ENCODE peak calls at places on chromosomes 12 and 14, in eight cellular contexts. One of them, this sample, is unnamed. For H3K9me3, the result is how much of the 10 kb centered on the place peaks cover.

GRCh38 chr14:65421201-65421981 is 8.9 kb downstream of the FUT8 start:
- DNase-seq in cardiac muscle cell: peak
- DNase-seq in GM23248: peak
- DNase-seq in effector memory CD4-positive, alpha-beta T cell: no peak
- DNase-seq in upper lobe of right lung: no peak
- DNase-seq in uterus: no peak
- DNase-seq in left ventricle myocardium inferior: no peak
- DNase-seq in neural progenitor cell: peak
- DNase-seq in this sample: no peak

GRCh38 chr12:132373967-132374820 is 44.8 kb upstream of the GALNT9 start:
- DNase-seq in GM23248: peak
- DNase-seq in uterus: no peak
- DNase-seq in cardiac muscle cell: peak
- DNase-seq in upper lobe of right lung: peak
- DNase-seq in left ventricle myocardium inferior: peak
- DNase-seq in neural progenitor cell: peak
- DNase-seq in effector memory CD4-positive, alpha-beta T cell: no peak
- DNase-seq in this sample: no peak

GRCh38 chr12:29883558-29883957 is 99.8 kb upstream of the TMTC1 start:
- DNase-seq in GM23248: no peak
- DNase-seq in left ventricle myocardium inferior: no peak
- DNase-seq in effector memory CD4-positive, alpha-beta T cell: no peak
- DNase-seq in neural progenitor cell: no peak
- DNase-seq in uterus: no peak
- DNase-seq in upper lobe of right lung: no peak
- DNase-seq in cardiac muscle cell: no peak
- DNase-seq in this sample: no peak

GRCh38 chr12:81128930-81129554 is 51.2 kb downstream of the ACSS3 start:
- DNase-seq in GM23248: peak
- DNase-seq in neural progenitor cell: peak
- DNase-seq in upper lobe of right lung: no peak
- DNase-seq in cardiac muscle cell: peak
- DNase-seq in effector memory CD4-positive, alpha-beta T cell: no peak
- DNase-seq in left ventricle myocardium inferior: no peak
- DNase-seq in uterus: peak
- DNase-seq in this sample: no peak

GRCh38 chr12:102689701-102690100 is 209.3 kb upstream of the IGF1 start:
- DNase-seq in cardiac muscle cell: no peak
- DNase-seq in uterus: no peak
- DNase-seq in neural progenitor cell: no peak
- DNase-seq in GM23248: no peak
- DNase-seq in effector memory CD4-positive, alpha-beta T cell: no peak
- DNase-seq in upper lobe of right lung: no peak
- DNase-seq in left ventricle myocardium inferior: no peak
- DNase-seq in this sample: no peak

GRCh38 chr12:99959549-99960170 is 25.1 kb downstream of the ANKS1B start:
- DNase-seq in uterus: no peak
- DNase-seq in left ventricle myocardium inferior: no peak
- DNase-seq in cardiac muscle cell: peak
- DNase-seq in neural progenitor cell: no peak
- DNase-seq in effector memory CD4-positive, alpha-beta T cell: no peak
- DNase-seq in upper lobe of right lung: no peak
- DNase-seq in GM23248: peak
- DNase-seq in this sample: no peak

GRCh38 chr12:46267618-46268348 is 1.1 kb downstream of the SLC38A1 start:
- DNase-seq in uterus: no peak
- DNase-seq in neural progenitor cell: peak
- DNase-seq in effector memory CD4-positive, alpha-beta T cell: peak
- DNase-seq in left ventricle myocardium inferior: no peak
- DNase-seq in GM23248: peak
- DNase-seq in cardiac muscle cell: peak
- DNase-seq in upper lobe of right lung: no peak
- DNase-seq in this sample: no peak

GRCh38 chr12:42299392-42300308 is 26.2 kb downstream of the ZCRB1 start:
- DNase-seq in GM23248: peak
- DNase-seq in neural progenitor cell: no peak
- DNase-seq in cardiac muscle cell: peak
- DNase-seq in uterus: no peak
- DNase-seq in upper lobe of right lung: no peak
- DNase-seq in left ventricle myocardium inferior: no peak
- DNase-seq in effector memory CD4-positive, alpha-beta T cell: no peak
- DNase-seq in this sample: no peak

GRCh38 chr12:87085286-87085685 is 829.1 kb upstream of the MGAT4C start:
- DNase-seq in cardiac muscle cell: no peak
- DNase-seq in effector memory CD4-positive, alpha-beta T cell: no peak
- DNase-seq in GM23248: no peak
- DNase-seq in upper lobe of right lung: no peak
- DNase-seq in left ventricle myocardium inferior: no peak
- DNase-seq in neural progenitor cell: no peak
- DNase-seq in uterus: no peak
- DNase-seq in this sample: no peak

GRCh38 chr12:46373303-46374182 is 970 bp upstream of the SLC38A2 start:
- DNase-seq in left ventricle myocardium inferior: peak
- DNase-seq in GM23248: peak
- DNase-seq in neural progenitor cell: peak
- DNase-seq in uterus: peak
- DNase-seq in effector memory CD4-positive, alpha-beta T cell: no peak
- DNase-seq in upper lobe of right lung: peak
- DNase-seq in cardiac muscle cell: peak
- DNase-seq in this sample: peak

GRCh38 chr12:121693155-121693554 is 19.4 kb upstream of the TMEM120B start:
- DNase-seq in uterus: no peak
- DNase-seq in upper lobe of right lung: no peak
- DNase-seq in effector memory CD4-positive, alpha-beta T cell: no peak
- DNase-seq in neural progenitor cell: no peak
- DNase-seq in GM23248: no peak
- DNase-seq in left ventricle myocardium inferior: peak
- DNase-seq in cardiac muscle cell: no peak
- DNase-seq in this sample: no peak

GRCh38 chr14:64715628-64716412 is 11.6 kb downstream of the PLEKHG3 start:
- DNase-seq in cardiac muscle cell: no peak
- DNase-seq in neural progenitor cell: peak
- DNase-seq in effector memory CD4-positive, alpha-beta T cell: no peak
- DNase-seq in left ventricle myocardium inferior: no peak
- DNase-seq in GM23248: no peak
- DNase-seq in uterus: no peak
- DNase-seq in upper lobe of right lung: no peak
- DNase-seq in this sample: peak

GRCh38 chr12:67697443-67697842 is 48.9 kb downstream of the DYRK2 start:
- DNase-seq in upper lobe of right lung: no peak
- DNase-seq in left ventricle myocardium inferior: no peak
- DNase-seq in GM23248: peak
- DNase-seq in cardiac muscle cell: no peak
- DNase-seq in neural progenitor cell: no peak
- DNase-seq in uterus: no peak
- DNase-seq in effector memory CD4-positive, alpha-beta T cell: peak
- DNase-seq in this sample: no peak

GRCh38 chr12:25689996-25690501 is 137.0 kb upstream of the LMNTD1 start:
- DNase-seq in upper lobe of right lung: peak
- DNase-seq in effector memory CD4-positive, alpha-beta T cell: no peak
- DNase-seq in cardiac muscle cell: peak
- DNase-seq in left ventricle myocardium inferior: peak
- DNase-seq in GM23248: peak
- DNase-seq in neural progenitor cell: no peak
- DNase-seq in uterus: no peak
- DNase-seq in this sample: no peak

DNA sequence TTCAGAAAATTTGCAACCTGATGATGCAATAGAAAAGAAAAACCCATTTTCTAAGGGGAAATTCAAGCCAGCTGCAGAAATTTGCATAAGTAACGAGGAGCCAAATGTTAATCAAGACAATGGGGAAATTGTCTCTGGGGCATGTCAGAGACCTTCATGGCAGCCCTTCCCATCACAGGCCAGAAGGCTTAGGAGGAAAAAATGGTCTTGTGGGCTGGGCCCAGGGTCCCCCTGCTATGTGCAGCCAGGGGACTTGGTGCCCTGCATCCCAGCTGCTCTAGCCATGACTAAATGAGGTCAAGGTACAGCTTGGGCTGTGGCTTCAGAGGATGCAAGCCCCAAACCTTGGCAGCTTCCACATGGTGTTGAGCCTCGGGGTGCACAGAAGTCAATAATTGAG is 28.2 kb upstream of the AVPR1A start:
- DNase-seq in upper lobe of right lung: no peak
- DNase-seq in left ventricle myocardium inferior: no peak
- DNase-seq in cardiac muscle cell: no peak
- DNase-seq in effector memory CD4-positive, alpha-beta T cell: no peak
- DNase-seq in GM23248: no peak
- DNase-seq in uterus: no peak
- DNase-seq in neural progenitor cell: no peak
- DNase-seq in this sample: no peak
- H3K9me3 ChIP-seq in upper lobe of right lung: under half
- H3K9me3 ChIP-seq in left ventricle myocardium inferior: half or more
- H3K9me3 ChIP-seq in cardiac muscle cell: under half
- H3K9me3 ChIP-seq in effector memory CD4-positive, alpha-beta T cell: under half
- H3K9me3 ChIP-seq in GM23248: under half
- H3K9me3 ChIP-seq in uterus: under half
- H3K9me3 ChIP-seq in neural progenitor cell: under half
- H3K9me3 ChIP-seq in this sample: under half

GRCh38 chr12:114445401-114446323 is 39.7 kb upstream of the TBX5 start:
- DNase-seq in cardiac muscle cell: no peak
- DNase-seq in effector memory CD4-positive, alpha-beta T cell: no peak
- DNase-seq in neural progenitor cell: peak
- DNase-seq in uterus: no peak
- DNase-seq in GM23248: no peak
- DNase-seq in left ventricle myocardium inferior: no peak
- DNase-seq in upper lobe of right lung: no peak
- DNase-seq in this sample: no peak

GRCh38 chr12:114447274-114447716 is 41.4 kb upstream of the TBX5 start:
- DNase-seq in neural progenitor cell: peak
- DNase-seq in effector memory CD4-positive, alpha-beta T cell: no peak
- DNase-seq in cardiac muscle cell: peak
- DNase-seq in GM23248: no peak
- DNase-seq in left ventricle myocardium inferior: peak
- DNase-seq in uterus: no peak
- DNase-seq in upper lobe of right lung: no peak
- DNase-seq in this sample: no peak

GRCh38 chr12:114443607-114444421 is 37.9 kb upstream of the TBX5 start:
- DNase-seq in left ventricle myocardium inferior: peak
- DNase-seq in GM23248: no peak
- DNase-seq in cardiac muscle cell: no peak
- DNase-seq in neural progenitor cell: peak
- DNase-seq in upper lobe of right lung: no peak
- DNase-seq in uterus: no peak
- DNase-seq in effector memory CD4-positive, alpha-beta T cell: no peak
- DNase-seq in this sample: no peak

GRCh38 chr12:114447799-114448617 is 42.1 kb upstream of the TBX5 start:
- DNase-seq in neural progenitor cell: no peak
- DNase-seq in effector memory CD4-positive, alpha-beta T cell: no peak
- DNase-seq in cardiac muscle cell: no peak
- DNase-seq in upper lobe of right lung: no peak
- DNase-seq in GM23248: no peak
- DNase-seq in left ventricle myocardium inferior: no peak
- DNase-seq in uterus: no peak
- DNase-seq in this sample: no peak

GRCh38 chr12:114444422-114445279 is 38.7 kb upstream of the TBX5 start:
- DNase-seq in effector memory CD4-positive, alpha-beta T cell: no peak
- DNase-seq in upper lobe of right lung: no peak
- DNase-seq in cardiac muscle cell: no peak
- DNase-seq in uterus: no peak
- DNase-seq in GM23248: peak
- DNase-seq in neural progenitor cell: peak
- DNase-seq in left ventricle myocardium inferior: no peak
- DNase-seq in this sample: no peak
- H3K9me3 ChIP-seq in effector memory CD4-positive, alpha-beta T cell: under half
- H3K9me3 ChIP-seq in upper lobe of right lung: under half
- H3K9me3 ChIP-seq in cardiac muscle cell: under half
- H3K9me3 ChIP-seq in uterus: under half
- H3K9me3 ChIP-seq in GM23248: under half
- H3K9me3 ChIP-seq in neural progenitor cell: under half
- H3K9me3 ChIP-seq in left ventricle myocardium inferior: under half
- H3K9me3 ChIP-seq in this sample: under half

GRCh38 chr12:52074006-52074405 is 4.2 kb downstream of the ATG101 start:
- DNase-seq in uterus: no peak
- DNase-seq in left ventricle myocardium inferior: peak
- DNase-seq in effector memory CD4-positive, alpha-beta T cell: no peak
- DNase-seq in neural progenitor cell: no peak
- DNase-seq in GM23248: peak
- DNase-seq in upper lobe of right lung: no peak
- DNase-seq in cardiac muscle cell: peak
- DNase-seq in this sample: no peak
- H3K9me3 ChIP-seq in uterus: under half
- H3K9me3 ChIP-seq in left ventricle myocardium inferior: under half
- H3K9me3 ChIP-seq in effector memory CD4-positive, alpha-beta T cell: under half
- H3K9me3 ChIP-seq in neural progenitor cell: under half
- H3K9me3 ChIP-seq in GM23248: under half
- H3K9me3 ChIP-seq in upper lobe of right lung: under half
- H3K9me3 ChIP-seq in cardiac muscle cell: under half
- H3K9me3 ChIP-seq in this sample: under half

DNA sequence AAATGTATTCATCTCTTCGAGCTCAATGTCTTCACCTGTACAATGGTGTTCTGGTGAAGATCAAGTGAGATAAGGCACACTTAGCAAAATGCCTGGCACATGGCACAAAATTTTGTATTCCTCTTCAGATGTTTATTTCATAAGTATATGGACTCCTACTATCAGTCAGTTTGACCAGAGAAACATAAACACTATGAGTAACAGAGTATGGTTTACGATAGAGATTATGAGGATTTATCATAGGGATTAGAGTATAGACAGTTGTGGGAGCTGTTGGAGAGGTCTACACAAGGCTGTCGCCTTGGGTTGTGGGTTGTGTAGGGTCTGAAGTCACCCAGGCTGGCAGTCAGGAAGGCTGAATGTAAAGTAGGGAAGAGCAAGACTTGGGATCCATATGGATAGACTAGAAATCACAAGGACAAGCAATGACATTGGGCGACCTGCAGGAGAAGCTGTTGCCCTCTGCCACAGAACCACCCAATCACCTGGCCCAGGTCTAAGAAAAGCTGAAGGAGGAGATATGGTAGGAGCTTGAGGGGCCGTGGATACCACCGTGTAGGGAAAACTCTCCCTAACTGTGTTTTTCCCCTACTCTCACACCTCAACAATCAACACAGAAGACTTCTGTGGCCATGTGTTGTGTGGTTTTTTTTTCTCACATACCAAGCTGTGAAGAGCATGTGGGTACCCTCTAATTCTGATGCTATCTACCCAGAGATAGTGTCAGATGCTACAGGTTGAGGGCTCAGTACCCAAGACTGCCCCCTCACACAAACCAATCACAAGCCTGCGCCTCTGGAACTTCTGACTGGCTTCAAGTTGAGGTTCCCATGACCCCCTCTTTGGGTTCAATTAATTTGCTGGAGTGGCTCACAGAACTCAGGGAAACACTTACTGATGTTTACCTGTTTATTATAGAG is 27.2 kb upstream of the RESF1 start:
- DNase-seq in effector memory CD4-positive, alpha-beta T cell: no peak
- DNase-seq in neural progenitor cell: no peak
- DNase-seq in upper lobe of right lung: no peak
- DNase-seq in left ventricle myocardium inferior: no peak
- DNase-seq in uterus: no peak
- DNase-seq in GM23248: no peak
- DNase-seq in cardiac muscle cell: no peak
- DNase-seq in this sample: no peak
- H3K9me3 ChIP-seq in effector memory CD4-positive, alpha-beta T cell: under half
- H3K9me3 ChIP-seq in neural progenitor cell: under half
- H3K9me3 ChIP-seq in upper lobe of right lung: under half
- H3K9me3 ChIP-seq in left ventricle myocardium inferior: under half
- H3K9me3 ChIP-seq in uterus: under half
- H3K9me3 ChIP-seq in GM23248: under half
- H3K9me3 ChIP-seq in cardiac muscle cell: under half
- H3K9me3 ChIP-seq in this sample: under half